ENCODE peak calls at places on chromosomes 11 and 22, in ten cellular contexts. One of them, this sample, is unnamed.

GRCh38 chr11:131924446-131925240 is 554.2 kb downstream of the NTM start:
- DNase-seq in adrenal gland: no peak
- DNase-seq in foreskin fibroblast: no peak
- DNase-seq in GM12878: no peak
- DNase-seq in kidney epithelial cell: peak
- DNase-seq in GM12864: no peak
- DNase-seq in astrocyte of the cerebellum: peak
- DNase-seq in kidney: no peak
- DNase-seq in brain microvascular endothelial cell: peak
- DNase-seq in lower lobe of right lung: no peak
- DNase-seq in this sample: no peak

GRCh38 chr11:117195208-117195607 is 4.0 kb upstream of the TAGLN start:
- DNase-seq in adrenal gland: no peak
- DNase-seq in foreskin fibroblast: no peak
- DNase-seq in GM12878: no peak
- DNase-seq in kidney epithelial cell: no peak
- DNase-seq in GM12864: no peak
- DNase-seq in astrocyte of the cerebellum: no peak
- DNase-seq in kidney: peak
- DNase-seq in brain microvascular endothelial cell: no peak
- DNase-seq in lower lobe of right lung: peak
- DNase-seq in this sample: no peak

GRCh38 chr22:41621911-41622179 is 750 bp downstream of the XRCC6 start:
- DNase-seq in adrenal gland: no peak
- DNase-seq in foreskin fibroblast: no peak
- DNase-seq in GM12878: no peak
- DNase-seq in kidney epithelial cell: no peak
- DNase-seq in GM12864: no peak
- DNase-seq in astrocyte of the cerebellum: no peak
- DNase-seq in kidney: no peak
- DNase-seq in brain microvascular endothelial cell: no peak
- DNase-seq in lower lobe of right lung: no peak
- DNase-seq in this sample: no peak

GRCh38 chr11:46380340-46381045 is 976 bp upstream of the MDK start:
- DNase-seq in adrenal gland: peak
- DNase-seq in foreskin fibroblast: no peak
- DNase-seq in GM12878: no peak
- DNase-seq in kidney epithelial cell: no peak
- DNase-seq in GM12864: no peak
- DNase-seq in astrocyte of the cerebellum: no peak
- DNase-seq in kidney: peak
- DNase-seq in brain microvascular endothelial cell: no peak
- DNase-seq in lower lobe of right lung: peak
- DNase-seq in this sample: no peak

GRCh38 chr11:32087602-32088001 is 3.3 kb upstream of the RCN1 start:
- DNase-seq in adrenal gland: no peak
- DNase-seq in foreskin fibroblast: peak
- DNase-seq in GM12878: no peak
- DNase-seq in kidney epithelial cell: no peak
- DNase-seq in GM12864: no peak
- DNase-seq in astrocyte of the cerebellum: no peak
- DNase-seq in kidney: no peak
- DNase-seq in brain microvascular endothelial cell: peak
- DNase-seq in lower lobe of right lung: no peak
- DNase-seq in this sample: no peak

GRCh38 chr11:10522921-10523320 is 18.1 kb downstream of the RNF141 start:
- DNase-seq in adrenal gland: no peak
- DNase-seq in foreskin fibroblast: no peak
- DNase-seq in GM12878: no peak
- DNase-seq in kidney epithelial cell: no peak
- DNase-seq in GM12864: no peak
- DNase-seq in astrocyte of the cerebellum: no peak
- DNase-seq in kidney: no peak
- DNase-seq in brain microvascular endothelial cell: no peak
- DNase-seq in lower lobe of right lung: no peak
- DNase-seq in this sample: no peak

GRCh38 chr11:19727246-19727645 is 14.6 kb downstream of the NAV2 start:
- DNase-seq in adrenal gland: no peak
- DNase-seq in foreskin fibroblast: peak
- DNase-seq in GM12878: no peak
- DNase-seq in kidney epithelial cell: no peak
- DNase-seq in GM12864: no peak
- DNase-seq in astrocyte of the cerebellum: no peak
- DNase-seq in kidney: no peak
- DNase-seq in brain microvascular endothelial cell: peak
- DNase-seq in lower lobe of right lung: no peak
- DNase-seq in this sample: no peak

GRCh38 chr11:8601376-8602133 is 7.5 kb upstream of the STK33 start:
- DNase-seq in adrenal gland: no peak
- DNase-seq in foreskin fibroblast: no peak
- DNase-seq in GM12878: no peak
- DNase-seq in kidney epithelial cell: no peak
- DNase-seq in GM12864: no peak
- DNase-seq in astrocyte of the cerebellum: no peak
- DNase-seq in kidney: no peak
- DNase-seq in brain microvascular endothelial cell: no peak
- DNase-seq in lower lobe of right lung: no peak
- DNase-seq in this sample: no peak

GRCh38 chr11:27468643-27469332 is 3.8 kb downstream of the LGR4 start:
- DNase-seq in adrenal gland: no peak
- DNase-seq in foreskin fibroblast: peak
- DNase-seq in GM12878: no peak
- DNase-seq in kidney epithelial cell: peak
- DNase-seq in GM12864: no peak
- DNase-seq in astrocyte of the cerebellum: no peak
- DNase-seq in kidney: no peak
- DNase-seq in brain microvascular endothelial cell: no peak
- DNase-seq in lower lobe of right lung: no peak
- DNase-seq in this sample: no peak

GRCh38 chr11:26278354-26278753 is 53.6 kb upstream of the ANO3 start:
- DNase-seq in adrenal gland: no peak
- DNase-seq in foreskin fibroblast: no peak
- DNase-seq in GM12878: no peak
- DNase-seq in kidney epithelial cell: no peak
- DNase-seq in GM12864: no peak
- DNase-seq in astrocyte of the cerebellum: no peak
- DNase-seq in kidney: no peak
- DNase-seq in brain microvascular endothelial cell: no peak
- DNase-seq in lower lobe of right lung: no peak
- DNase-seq in this sample: no peak

GRCh38 chr22:50612715-50613221 is 12.2 kb downstream of the MAPK8IP2 start:
- DNase-seq in adrenal gland: no peak
- DNase-seq in foreskin fibroblast: no peak
- DNase-seq in GM12878: no peak
- DNase-seq in kidney epithelial cell: no peak
- DNase-seq in GM12864: no peak
- DNase-seq in astrocyte of the cerebellum: no peak
- DNase-seq in kidney: no peak
- DNase-seq in brain microvascular endothelial cell: no peak
- DNase-seq in lower lobe of right lung: no peak
- DNase-seq in this sample: no peak

GRCh38 chr22:50611341-50612060 is 10.9 kb downstream of the MAPK8IP2 start:
- DNase-seq in adrenal gland: no peak
- DNase-seq in foreskin fibroblast: no peak
- DNase-seq in GM12878: no peak
- DNase-seq in kidney epithelial cell: no peak
- DNase-seq in GM12864: no peak
- DNase-seq in astrocyte of the cerebellum: no peak
- DNase-seq in kidney: no peak
- DNase-seq in brain microvascular endothelial cell: no peak
- DNase-seq in lower lobe of right lung: no peak
- DNase-seq in this sample: no peak

GRCh38 chr22:50610581-50610980 is 10.0 kb downstream of the MAPK8IP2 start:
- DNase-seq in adrenal gland: no peak
- DNase-seq in foreskin fibroblast: no peak
- DNase-seq in GM12878: no peak
- DNase-seq in kidney epithelial cell: no peak
- DNase-seq in GM12864: no peak
- DNase-seq in astrocyte of the cerebellum: no peak
- DNase-seq in kidney: no peak
- DNase-seq in brain microvascular endothelial cell: no peak
- DNase-seq in lower lobe of right lung: no peak
- DNase-seq in this sample: no peak

GRCh38 chr22:50612168-50612714 is 11.6 kb downstream of the MAPK8IP2 start:
- DNase-seq in adrenal gland: no peak
- DNase-seq in foreskin fibroblast: no peak
- DNase-seq in GM12878: no peak
- DNase-seq in kidney epithelial cell: no peak
- DNase-seq in GM12864: no peak
- DNase-seq in astrocyte of the cerebellum: no peak
- DNase-seq in kidney: no peak
- DNase-seq in brain microvascular endothelial cell: no peak
- DNase-seq in lower lobe of right lung: no peak
- DNase-seq in this sample: no peak

GRCh38 chr22:50613291-50613981 is 12.8 kb downstream of the MAPK8IP2 start:
- DNase-seq in adrenal gland: peak
- DNase-seq in foreskin fibroblast: no peak
- DNase-seq in GM12878: no peak
- DNase-seq in kidney epithelial cell: no peak
- DNase-seq in GM12864: no peak
- DNase-seq in astrocyte of the cerebellum: no peak
- DNase-seq in kidney: no peak
- DNase-seq in brain microvascular endothelial cell: no peak
- DNase-seq in lower lobe of right lung: peak
- DNase-seq in this sample: no peak
- TF ChIP-seq CTCF in adrenal gland: no peak
- TF ChIP-seq CTCF in foreskin fibroblast: no peak
- TF ChIP-seq CTCF in GM12878: no peak
- TF ChIP-seq CTCF in kidney epithelial cell: no peak
- TF ChIP-seq CTCF in GM12864: no peak
- TF ChIP-seq CTCF in astrocyte of the cerebellum: no peak
- TF ChIP-seq CTCF in kidney: no peak
- TF ChIP-seq CTCF in brain microvascular endothelial cell: no peak
- TF ChIP-seq CTCF in lower lobe of right lung: no peak
- TF ChIP-seq CTCF in this sample: no peak

GRCh38 chr11:61955416-61956135 is 5.4 kb downstream of the BEST1 start:
- DNase-seq in adrenal gland: peak
- DNase-seq in foreskin fibroblast: no peak
- DNase-seq in GM12878: no peak
- DNase-seq in kidney epithelial cell: no peak
- DNase-seq in GM12864: no peak
- DNase-seq in astrocyte of the cerebellum: no peak
- DNase-seq in kidney: peak
- DNase-seq in brain microvascular endothelial cell: no peak
- DNase-seq in lower lobe of right lung: peak
- DNase-seq in this sample: no peak
- H3K4me3 ChIP-seq in adrenal gland: no peak
- H3K4me3 ChIP-seq in foreskin fibroblast: peak
- H3K4me3 ChIP-seq in GM12878: no peak
- H3K4me3 ChIP-seq in kidney epithelial cell: no peak
- H3K4me3 ChIP-seq in GM12864: no peak
- H3K4me3 ChIP-seq in astrocyte of the cerebellum: no peak
- H3K4me3 ChIP-seq in kidney: peak
- H3K4me3 ChIP-seq in brain microvascular endothelial cell: peak
- H3K4me3 ChIP-seq in lower lobe of right lung: peak
- H3K4me3 ChIP-seq in this sample: peak

GRCh38 chr22:37098976-37099577 is 10.4 kb downstream of the TMPRSS6 start:
- DNase-seq in adrenal gland: no peak
- DNase-seq in foreskin fibroblast: no peak
- DNase-seq in GM12878: no peak
- DNase-seq in kidney epithelial cell: no peak
- DNase-seq in GM12864: no peak
- DNase-seq in astrocyte of the cerebellum: no peak
- DNase-seq in kidney: no peak
- DNase-seq in brain microvascular endothelial cell: no peak
- DNase-seq in lower lobe of right lung: no peak
- DNase-seq in this sample: no peak
- TF ChIP-seq CTCF in adrenal gland: no peak
- TF ChIP-seq CTCF in foreskin fibroblast: peak
- TF ChIP-seq CTCF in GM12878: peak
- TF ChIP-seq CTCF in kidney epithelial cell: no peak
- TF ChIP-seq CTCF in GM12864: peak
- TF ChIP-seq CTCF in astrocyte of the cerebellum: peak
- TF ChIP-seq CTCF in kidney: no peak
- TF ChIP-seq CTCF in brain microvascular endothelial cell: peak
- TF ChIP-seq CTCF in lower lobe of right lung: no peak
- TF ChIP-seq CTCF in this sample: no peak

DNA sequence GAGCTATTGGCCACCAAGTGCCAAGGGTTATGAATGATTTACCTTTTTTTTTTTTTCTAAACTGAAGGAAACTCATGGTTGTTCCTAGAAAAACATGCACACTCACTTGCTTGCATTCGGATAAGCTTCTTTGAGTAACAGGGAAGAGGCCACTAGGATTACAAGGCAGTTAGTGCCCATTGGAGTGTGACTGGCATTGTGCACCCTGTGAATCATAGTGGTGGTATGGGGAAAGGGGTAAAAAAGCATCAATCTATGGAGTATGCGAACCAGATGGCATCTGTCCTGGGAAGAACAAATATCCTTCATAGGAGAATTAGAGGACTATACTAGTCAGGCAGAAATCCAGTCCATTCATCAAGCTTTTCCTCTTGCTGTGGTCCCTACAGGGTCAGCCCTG is 24.2 kb downstream of the CD44 start:
- DNase-seq in adrenal gland: no peak
- DNase-seq in foreskin fibroblast: no peak
- DNase-seq in GM12878: no peak
- DNase-seq in kidney epithelial cell: peak
- DNase-seq in GM12864: no peak
- DNase-seq in astrocyte of the cerebellum: no peak
- DNase-seq in kidney: no peak
- DNase-seq in brain microvascular endothelial cell: no peak
- DNase-seq in lower lobe of right lung: no peak
- DNase-seq in this sample: no peak
- H3K4me3 ChIP-seq in adrenal gland: no peak
- H3K4me3 ChIP-seq in foreskin fibroblast: no peak
- H3K4me3 ChIP-seq in GM12878: no peak
- H3K4me3 ChIP-seq in kidney epithelial cell: no peak
- H3K4me3 ChIP-seq in GM12864: no peak
- H3K4me3 ChIP-seq in astrocyte of the cerebellum: no peak
- H3K4me3 ChIP-seq in kidney: no peak
- H3K4me3 ChIP-seq in brain microvascular endothelial cell: no peak
- H3K4me3 ChIP-seq in lower lobe of right lung: no peak
- H3K4me3 ChIP-seq in this sample: no peak

GRCh38 chr11:75831915-75832502 is 17.0 kb downstream of the UVRAG start:
- DNase-seq in adrenal gland: no peak
- DNase-seq in foreskin fibroblast: no peak
- DNase-seq in GM12878: no peak
- DNase-seq in kidney epithelial cell: no peak
- DNase-seq in GM12864: no peak
- DNase-seq in astrocyte of the cerebellum: no peak
- DNase-seq in kidney: no peak
- DNase-seq in brain microvascular endothelial cell: no peak
- DNase-seq in lower lobe of right lung: no peak
- DNase-seq in this sample: no peak
- TF ChIP-seq CTCF in adrenal gland: no peak
- TF ChIP-seq CTCF in foreskin fibroblast: no peak
- TF ChIP-seq CTCF in GM12878: no peak
- TF ChIP-seq CTCF in kidney epithelial cell: no peak
- TF ChIP-seq CTCF in GM12864: no peak
- TF ChIP-seq CTCF in astrocyte of the cerebellum: no peak
- TF ChIP-seq CTCF in kidney: no peak
- TF ChIP-seq CTCF in brain microvascular endothelial cell: no peak
- TF ChIP-seq CTCF in lower lobe of right lung: no peak
- TF ChIP-seq CTCF in this sample: no peak

This sample was measured in AG09309.